ENCODE peak calls at places on chromosome 3, in five cellular contexts. R is heart left ventricle, B is thoracic aorta, P is IMR-90, J is neural progenitor cell. A is an unnamed sample. For H3K4me1, the result is how much of the 10 kb centered on the place peaks cover.

GRCh38 chr3:183485093-183485492 is 56.7 kb upstream of the MCF2L2 start:
- DNase-seq in B (no peak), R (no peak), J (no peak), P (no peak), A (no peak)

GRCh38 chr3:41194701-41195100 is 4.6 kb upstream of the CTNNB1 start:
- DNase-seq in B (no peak), J (no peak), P (no peak), R (no peak), A (no peak)

GRCh38 chr3:123401836-123402530 is 46.9 kb downstream of the ADCY5 start:
- DNase-seq in P (no peak), B (no peak), J (no peak), R (peak), A (no peak)

GRCh38 chr3:153026026-153026425 is 136.0 kb upstream of the RAP2B start:
- DNase-seq in J (peak), R (no peak), P (peak), B (no peak), A (no peak)

GRCh38 chr3:1190576-1190975 is 97.8 kb downstream of the CNTN6 start:
- DNase-seq in P (no peak), R (no peak), J (no peak), B (no peak), A (no peak)

GRCh38 chr3:70374179-70374578 is 61.7 kb upstream of the MDFIC2 start:
- DNase-seq in P (no peak), R (no peak), J (no peak), B (no peak), A (no peak)

GRCh38 chr3:14369675-14370669 is 32.4 kb upstream of the SLC6A6 start:
- DNase-seq in B (no peak), P (no peak), R (peak), J (peak), A (no peak)

GRCh38 chr3:16048435-16049318 is 125.8 kb upstream of the GALNT15 start:
- DNase-seq in R (peak), B (no peak), J (peak), P (peak), A (peak)

GRCh38 chr3:116242825-116243224 is 202.5 kb downstream of the LSAMP start:
- DNase-seq in P (no peak), B (no peak), J (no peak), R (no peak), A (no peak)

GRCh38 chr3:14204605-14205284 is 26.1 kb downstream of the LSM3 start:
- DNase-seq in J (no peak), B (no peak), R (peak), P (peak), A (no peak)

GRCh38 chr3:139642981-139643380 is 34.8 kb downstream of the NMNAT3 start:
- DNase-seq in R (no peak), B (no peak), J (no peak), P (no peak), A (no peak)

GRCh38 chr3:126926684-126927404 is 56.1 kb upstream of the PLXNA1 start:
- DNase-seq in B (peak), P (peak), R (peak), J (no peak), A (peak)

GRCh38 chr3:196193037-196193737 is 18.0 kb downstream of the ZDHHC19 start:
- DNase-seq in R (no peak), P (no peak), J (no peak), B (no peak), A (no peak)

GRCh38 chr3:122101646-122102045 is 46.5 kb downstream of the CD86 start:
- DNase-seq in B (no peak), R (no peak), P (peak), J (peak), A (no peak)

GRCh38 chr3:110094002-110094401 is 756.7 kb upstream of the DPPA4 start:
- DNase-seq in P (peak), R (no peak), B (no peak), J (no peak), A (no peak)

GRCh38 chr3:58963928-58964497 is 85.8 kb downstream of the CFAP20DC start:
- DNase-seq in B (no peak), R (no peak), P (peak), J (no peak), A (no peak)

GRCh38 chr3:135757421-135757820 is 208.1 kb upstream of the PPP2R3A start:
- DNase-seq in R (no peak), B (no peak), J (no peak), P (no peak), A (no peak)

GRCh38 chr3:23810342-23811116 is 4.8 kb downstream of the UBE2E1 start:
- DNase-seq in R (peak), B (no peak), J (peak), P (no peak), A (peak)

GRCh38 chr3:183766745-183767606 is 58.4 kb downstream of the MAP6D1 start:
- DNase-seq in R (peak), J (peak), P (peak), B (no peak), A (peak)

GRCh38 chr3:27325419-27325818 is 43.8 kb downstream of the NEK10 start:
- DNase-seq in R (no peak), J (no peak), B (no peak), P (no peak), A (no peak)
- TF ChIP-seq CTCF in R (no peak), J (no peak), B (no peak), P (no peak), A (no peak)

DNA sequence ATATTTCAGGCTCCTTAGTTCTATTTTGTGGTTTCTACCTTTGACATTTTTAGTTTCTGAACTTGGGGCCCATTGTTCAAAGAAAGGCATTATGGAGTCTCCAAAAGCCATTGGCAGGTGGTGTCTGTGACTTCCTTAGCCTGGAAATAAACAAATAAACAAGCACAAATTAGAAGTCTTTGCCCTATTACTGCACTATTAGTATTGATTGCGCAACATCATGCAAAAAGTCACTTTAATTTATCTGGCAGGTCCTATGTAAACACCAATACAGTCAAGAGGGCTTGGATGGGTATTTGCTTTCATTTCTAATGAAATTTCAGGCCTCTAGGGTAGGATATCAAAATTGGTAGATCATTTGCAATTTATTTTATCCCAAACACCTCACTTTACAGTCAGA is 85.6 kb downstream of the LPP start:
- DNase-seq in B (no peak), P (no peak), J (no peak), R (no peak), A (no peak)
- H3K4me1 ChIP-seq in B (half or more), P (under half), J (under half), R (under half), A (under half)

GRCh38 chr3:119893769-119894168 is 111.9 kb downstream of the NR1I2 start:
- DNase-seq in P (no peak), J (no peak), R (no peak), B (no peak), A (no peak)

GRCh38 chr3:119894195-119894594 is 112.3 kb downstream of the NR1I2 start:
- DNase-seq in P (no peak), J (no peak), B (no peak), R (no peak), A (no peak)

GRCh38 chr3:119891944-119892721 is 110.2 kb downstream of the NR1I2 start:
- DNase-seq in R (peak), B (no peak), J (peak), P (peak), A (peak)
- TF ChIP-seq CTCF in R (peak), B (peak), J (peak), P (peak), A (peak)

DNA sequence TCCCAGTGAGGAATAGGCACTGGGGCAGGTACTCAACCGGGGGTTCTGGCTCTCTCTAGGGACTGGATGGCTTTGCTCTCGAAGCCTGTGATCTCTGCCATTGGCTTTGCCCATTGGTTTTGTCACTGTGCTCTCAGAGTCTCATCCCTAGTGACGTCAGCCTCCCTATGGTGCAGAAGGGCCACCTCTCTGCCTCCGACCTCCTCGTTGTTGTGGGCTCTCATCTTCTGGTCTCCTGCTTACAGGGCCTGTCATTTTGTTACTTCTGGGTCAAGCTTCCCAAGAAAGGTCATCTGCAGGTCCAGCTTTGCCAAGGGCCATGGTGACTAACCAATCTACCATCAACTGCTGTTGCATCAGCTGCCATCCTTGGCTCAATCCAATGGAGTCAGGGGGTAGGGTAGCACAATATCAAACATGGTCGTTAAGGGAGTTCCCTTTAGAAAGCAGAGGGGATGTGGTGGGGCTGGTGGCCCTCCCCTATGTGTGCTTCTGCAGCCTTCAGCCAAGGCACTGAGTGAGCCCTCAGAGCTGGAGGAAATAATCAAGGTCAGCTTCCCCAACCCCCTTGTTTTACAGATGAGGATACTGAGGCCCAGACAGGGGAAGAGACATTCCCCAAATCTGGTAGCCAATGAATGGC is 13.4 kb upstream of the RAD18 start:
- DNase-seq in J (no peak), P (no peak), R (no peak), B (no peak), A (no peak)
- H3K4me1 ChIP-seq in J (under half), P (under half), R (under half), B (under half), A (under half)

DNA sequence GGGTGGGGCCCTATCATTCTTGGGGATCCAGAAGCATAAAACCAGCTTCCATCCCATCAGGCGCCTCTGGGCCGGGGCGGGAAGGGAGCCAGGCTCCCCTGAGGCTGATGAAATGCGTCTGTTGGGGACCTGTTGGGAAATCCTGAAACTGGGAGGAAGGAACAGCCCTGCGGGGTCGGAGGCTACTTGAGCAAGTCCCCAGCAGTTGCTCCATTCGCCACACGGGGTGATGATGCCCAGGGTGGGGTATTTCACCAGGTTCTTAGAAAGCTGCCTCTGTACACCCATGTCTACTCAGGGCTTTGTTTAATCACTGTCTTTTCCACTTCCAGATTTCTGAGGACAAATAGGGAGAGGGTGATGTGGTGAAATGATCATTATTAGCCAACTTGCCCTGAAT is 25.4 kb upstream of the TSEN2 start:
- DNase-seq in B (no peak), R (no peak), P (no peak), J (no peak), A (no peak)
- TF ChIP-seq CTCF in B (no peak), R (no peak), P (no peak), J (peak), A (no peak)